ENCODE peak calls at places on chromosomes 12 and 14, in eight cellular contexts. J, L, F, C, I, V, U and O are unnamed samples.

GRCh38 chr14:50860478-50861086 is 11.3 kb upstream of the ABHD12B start:
- DNase-seq in J (peak), L (peak), F (peak), C (peak), I (peak), V (peak), U (peak), O (peak)

GRCh38 chr12:27398466-27398865 is 48.1 kb upstream of the SMCO2 start:
- DNase-seq in J (no peak), L (no peak), F (no peak), C (no peak), I (no peak), V (no peak), U (no peak), O (no peak)

GRCh38 chr12:106840217-106840616 is 65.7 kb downstream of the RIC8B start:
- DNase-seq in J (no peak), L (no peak), F (no peak), C (no peak), I (no peak), V (no peak), U (no peak), O (peak)

GRCh38 chr14:69574266-69574953 is at the start of gene CCDC177:
- DNase-seq in J (peak), L (peak), F (peak), C (peak), I (no peak), V (peak), U (peak), O (no peak)

GRCh38 chr12:12010277-12011031 is 60.3 kb upstream of the BCL2L14 start:
- DNase-seq in J (peak), L (peak), F (peak), C (no peak), I (peak), V (no peak), U (peak), O (no peak)

GRCh38 chr12:93453633-93454032 is 11.9 kb upstream of the UBE2N start:
- DNase-seq in J (no peak), L (no peak), F (no peak), C (no peak), I (no peak), V (no peak), U (no peak), O (no peak)

GRCh38 chr14:88488081-88488480 is 66.7 kb downstream of the PTPN21 start:
- DNase-seq in J (no peak), L (no peak), F (no peak), C (no peak), I (no peak), V (no peak), U (no peak), O (no peak)

GRCh38 chr12:124992874-124993567 is 424 bp upstream of the BRI3BP start:
- DNase-seq in J (peak), L (no peak), F (peak), C (peak), I (no peak), V (peak), U (peak), O (no peak)

GRCh38 chr12:128829870-128830504 is 6.2 kb upstream of the SLC15A4 start:
- DNase-seq in J (no peak), L (no peak), F (no peak), C (no peak), I (no peak), V (no peak), U (peak), O (no peak)

GRCh38 chr12:6302621-6303020 is 7.9 kb upstream of the PLEKHG6 start:
- DNase-seq in J (no peak), L (no peak), F (no peak), C (no peak), I (no peak), V (no peak), U (no peak), O (no peak)

GRCh38 chr12:73308747-73309146 is 1036.6 kb downstream of the TRHDE start:
- DNase-seq in J (no peak), L (no peak), F (no peak), C (no peak), I (no peak), V (no peak), U (no peak), O (no peak)

GRCh38 chr12:68646484-68646883 is 35.8 kb downstream of the RAP1B start:
- DNase-seq in J (no peak), L (no peak), F (no peak), C (no peak), I (no peak), V (no peak), U (no peak), O (no peak)

GRCh38 chr12:85708775-85709174 is 127.4 kb downstream of the RASSF9 start:
- DNase-seq in J (no peak), L (no peak), F (no peak), C (no peak), I (no peak), V (no peak), U (no peak), O (no peak)

GRCh38 chr12:52879394-52880351 is 25.2 kb downstream of the KRT8 start:
- DNase-seq in J (no peak), L (peak), F (peak), C (peak), I (peak), V (peak), U (peak), O (no peak)

GRCh38 chr12:91685917-91686316 is 459.7 kb downstream of the BTG1 start:
- DNase-seq in J (no peak), L (no peak), F (no peak), C (no peak), I (no peak), V (no peak), U (no peak), O (no peak)

GRCh38 chr14:70595443-70596185 is 4.8 kb downstream of the MED6 start:
- DNase-seq in J (no peak), L (no peak), F (no peak), C (no peak), I (no peak), V (no peak), U (no peak), O (no peak)

GRCh38 chr12:110289021-110289710 is 8.1 kb downstream of the ATP2A2 start:
- DNase-seq in J (no peak), L (no peak), F (no peak), C (no peak), I (no peak), V (no peak), U (no peak), O (no peak)

GRCh38 chr12:120670667-120671066 is 16.3 kb upstream of the MLEC start:
- DNase-seq in J (no peak), L (no peak), F (no peak), C (no peak), I (no peak), V (no peak), U (no peak), O (no peak)

GRCh38 chr14:75880512-75880911 is 101.3 kb downstream of the TGFB3 start:
- DNase-seq in J (no peak), L (no peak), F (no peak), C (no peak), I (no peak), V (no peak), U (peak), O (no peak)

GRCh38 chr12:92495108-92495507 is 207.7 kb upstream of the PLEKHG7 start:
- DNase-seq in J (no peak), L (no peak), F (no peak), C (no peak), I (no peak), V (no peak), U (peak), O (no peak)

GRCh38 chr12:82174936-82175335 is 183.3 kb downstream of the CCDC59 start:
- DNase-seq in J (no peak), L (no peak), F (no peak), C (no peak), I (no peak), V (no peak), U (no peak), O (no peak)

GRCh38 chr12:47686645-47687240 is 19.1 kb downstream of the RPAP3 start:
- DNase-seq in J (no peak), L (no peak), F (no peak), C (no peak), I (no peak), V (no peak), U (peak), O (no peak)

GRCh38 chr12:117119592-117120198 is 20.5 kb upstream of the TESC start:
- DNase-seq in J (no peak), L (no peak), F (no peak), C (peak), I (no peak), V (no peak), U (no peak), O (no peak)

GRCh38 chr12:102342281-102343006 is 137.9 kb downstream of the IGF1 start:
- DNase-seq in J (no peak), L (no peak), F (no peak), C (no peak), I (no peak), V (no peak), U (no peak), O (no peak)

GRCh38 chr14:101481557-101481956 is 79.7 kb upstream of the DIO3 start:
- DNase-seq in J (no peak), L (no peak), F (no peak), C (no peak), I (no peak), V (no peak), U (no peak), O (no peak)

GRCh38 chr12:128947199-128947598 is 93.9 kb downstream of the GLT1D1 start:
- DNase-seq in J (no peak), L (no peak), F (no peak), C (no peak), I (no peak), V (no peak), U (no peak), O (no peak)

GRCh38 chr14:105248368-105249174 is at the start of gene BTBD6:
- DNase-seq in J (peak), L (peak), F (peak), C (peak), I (peak), V (peak), U (peak), O (no peak)

GRCh38 chr12:110741371-110741770 is 1.3 kb downstream of the PPP1CC start:
- DNase-seq in J (no peak), L (no peak), F (no peak), C (no peak), I (no peak), V (no peak), U (peak), O (no peak)

GRCh38 chr14:63996575-63997220 is 143.9 kb downstream of the SYNE2 start:
- DNase-seq in J (no peak), L (no peak), F (no peak), C (no peak), I (no peak), V (no peak), U (no peak), O (no peak)

GRCh38 chr12:107593713-107594381 is 91.8 kb upstream of the PWP1 start:
- DNase-seq in J (no peak), L (no peak), F (no peak), C (no peak), I (no peak), V (no peak), U (no peak), O (no peak)

GRCh38 chr14:85516239-85517112 is 13.5 kb upstream of the FLRT2 start:
- DNase-seq in J (no peak), L (no peak), F (no peak), C (no peak), I (no peak), V (no peak), U (peak), O (no peak)

GRCh38 chr12:95173392-95174251 is 43.6 kb downstream of the FGD6 start:
- DNase-seq in J (no peak), L (peak), F (no peak), C (no peak), I (peak), V (no peak), U (peak), O (no peak)